ENCODE peak calls at places on chromosomes 12 and 14, in four cellular contexts. One of them, this sample, is unnamed.

GRCh38 chr12:114163766-114164165 is 197.6 kb upstream of the RBM19 start:
- DNase-seq in T-cell: no peak
- DNase-seq in EL: peak
- DNase-seq in astrocyte: peak
- DNase-seq in this sample: no peak

GRCh38 chr14:63893701-63894458 is 41.1 kb downstream of the SYNE2 start:
- DNase-seq in EL: peak
- DNase-seq in T-cell: no peak
- DNase-seq in astrocyte: peak
- DNase-seq in this sample: no peak

GRCh38 chr12:64034901-64035576 is 187.1 kb downstream of the KICS2 start:
- DNase-seq in T-cell: no peak
- DNase-seq in astrocyte: no peak
- DNase-seq in EL: no peak
- DNase-seq in this sample: no peak

GRCh38 chr12:39804479-39805241 is 185.1 kb upstream of the ABCD2 start:
- DNase-seq in astrocyte: no peak
- DNase-seq in EL: no peak
- DNase-seq in T-cell: no peak
- DNase-seq in this sample: no peak

GRCh38 chr12:84912191-84913142 is at the start of gene SLC6A15:
- DNase-seq in EL: peak
- DNase-seq in astrocyte: peak
- DNase-seq in T-cell: no peak
- DNase-seq in this sample: no peak

GRCh38 chr12:22740656-22741350 is 115.8 kb downstream of the ETNK1 start:
- DNase-seq in EL: peak
- DNase-seq in T-cell: no peak
- DNase-seq in astrocyte: peak
- DNase-seq in this sample: no peak

GRCh38 chr14:33762462-33762861 is 188.4 kb downstream of the EGLN3 start:
- DNase-seq in EL: peak
- DNase-seq in T-cell: no peak
- DNase-seq in astrocyte: no peak
- DNase-seq in this sample: no peak

GRCh38 chr12:132143328-132144071 is 619 bp downstream of the DDX51 start:
- DNase-seq in astrocyte: no peak
- DNase-seq in T-cell: no peak
- DNase-seq in EL: no peak
- DNase-seq in this sample: no peak

GRCh38 chr12:9256758-9257405 is 48.7 kb upstream of the PZP start:
- DNase-seq in T-cell: no peak
- DNase-seq in EL: no peak
- DNase-seq in astrocyte: no peak
- DNase-seq in this sample: no peak

GRCh38 chr12:47391566-47391965 is 311.8 kb upstream of the AMIGO2 start:
- DNase-seq in T-cell: peak
- DNase-seq in EL: no peak
- DNase-seq in astrocyte: peak
- DNase-seq in this sample: peak